ENCODE peak calls at places on chromosomes 11 and 22, in six cellular contexts. Y is left lung, W is hepatocyte, B is upper lobe of left lung, T is H1, H is A549. J is an unnamed sample. For H3K4me1, the result is how much of the 10 kb centered on the place peaks cover.

GRCh38 chr22:36021649-36022048 is 7.0 kb downstream of the RBFOX2 start:
- DNase-seq in W (no peak), T (no peak), H (no peak), B (no peak), Y (no peak), J (no peak)

GRCh38 chr22:32904044-32904443 is 102.5 kb downstream of the TIMP3 start:
- DNase-seq in B (no peak), T (no peak), W (peak), Y (no peak), H (peak), J (no peak)

GRCh38 chr11:88454881-88455280 is 117.3 kb upstream of the CTSC start:
- DNase-seq in Y (no peak), T (no peak), B (no peak), W (no peak), H (no peak), J (no peak)

GRCh38 chr22:37428649-37429586 is 1.6 kb upstream of the ELFN2 start:
- DNase-seq in Y (no peak), W (peak), B (no peak), T (peak), H (peak), J (no peak)

GRCh38 chr11:119706029-119706428 is 23.0 kb downstream of the NECTIN1 start:
- DNase-seq in T (no peak), Y (no peak), W (no peak), H (no peak), B (no peak), J (no peak)

GRCh38 chr11:34192481-34193401 is 87.3 kb downstream of the NAT10 start:
- DNase-seq in Y (no peak), T (no peak), H (peak), B (no peak), W (peak), J (peak)

GRCh38 chr11:130554241-130555055 is 106.0 kb downstream of the ADAMTS15 start:
- DNase-seq in H (no peak), W (no peak), Y (no peak), B (no peak), T (no peak), J (no peak)

GRCh38 chr11:70796601-70797000 is 398.3 kb downstream of the CTTN start:
- DNase-seq in Y (no peak), T (no peak), B (no peak), W (no peak), H (peak), J (no peak)

GRCh38 chr11:36465449-36466163 is 44.5 kb downstream of the TRAF6 start:
- DNase-seq in W (no peak), Y (no peak), H (no peak), B (no peak), T (no peak), J (no peak)

GRCh38 chr22:35543702-35544101 is 3.1 kb downstream of the RASD2 start:
- DNase-seq in B (no peak), W (no peak), H (no peak), T (no peak), Y (no peak), J (no peak)

GRCh38 chr22:26362471-26362870 is 66.6 kb upstream of the ASPHD2 start:
- DNase-seq in B (no peak), H (no peak), Y (no peak), W (no peak), T (no peak), J (no peak)

GRCh38 chr22:39960791-39961746 is 872 bp downstream of the TMA7B start:
- DNase-seq in Y (peak), B (no peak), T (no peak), W (peak), H (no peak), J (no peak)

GRCh38 chr11:48170176-48170839 is 46.3 kb upstream of the OR4B1 start:
- DNase-seq in B (no peak), T (no peak), W (no peak), H (no peak), Y (no peak), J (no peak)

GRCh38 chr11:27914080-27914479 is 193.9 kb downstream of the KIF18A start:
- DNase-seq in Y (no peak), T (no peak), H (no peak), W (no peak), B (no peak), J (no peak)

GRCh38 chr22:37669586-37669985 is 5.8 kb upstream of the LGALS1 start:
- DNase-seq in T (no peak), Y (no peak), H (no peak), W (no peak), B (no peak), J (no peak)

GRCh38 chr11:86571273-86571948 is 101.0 kb downstream of the ME3 start:
- DNase-seq in H (peak), Y (no peak), T (peak), B (no peak), W (peak), J (no peak)

GRCh38 chr11:111185259-111185658 is 60.3 kb upstream of the POU2AF2 start:
- DNase-seq in W (no peak), T (no peak), H (no peak), Y (no peak), B (no peak), J (no peak)

DNA sequence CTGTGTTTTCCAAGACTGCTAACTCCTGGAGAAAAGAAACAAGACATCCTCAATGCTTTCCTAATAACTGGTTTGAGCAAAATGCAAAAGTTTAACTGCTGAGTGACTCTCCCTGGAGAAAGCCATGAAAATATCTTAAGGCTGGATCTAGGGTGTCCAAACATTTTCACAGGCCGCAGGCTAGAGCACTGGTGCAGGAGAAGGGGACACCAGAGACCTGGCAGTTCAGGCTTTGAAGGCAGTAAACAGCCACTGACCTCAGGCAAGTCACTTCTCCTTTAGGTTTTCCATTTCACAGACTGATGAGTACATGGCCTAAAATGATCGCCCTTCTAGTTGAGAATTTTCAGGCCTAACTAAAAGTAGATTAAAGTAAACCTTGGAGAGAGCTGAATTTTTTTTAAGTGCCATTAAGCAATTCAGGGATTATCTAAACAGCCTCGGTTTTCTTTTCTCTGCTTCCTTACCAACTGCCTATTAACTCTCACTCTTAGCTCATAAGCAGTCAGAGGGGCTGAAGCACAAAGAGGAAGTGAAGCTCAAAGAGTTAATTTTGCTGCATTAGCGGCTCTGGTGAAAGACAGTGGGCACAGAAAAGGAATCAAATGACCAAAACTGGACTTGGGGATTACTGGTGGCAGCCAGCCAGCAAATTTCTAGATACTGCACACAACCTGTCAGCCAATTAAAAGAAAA is 2.3 kb downstream of the CHKA start:
- DNase-seq in H (no peak), W (peak), B (no peak), T (no peak), Y (no peak), J (no peak)
- H3K4me1 ChIP-seq in H (under half), W (half or more), B (under half), T (under half), Y (under half), J (under half)

DNA sequence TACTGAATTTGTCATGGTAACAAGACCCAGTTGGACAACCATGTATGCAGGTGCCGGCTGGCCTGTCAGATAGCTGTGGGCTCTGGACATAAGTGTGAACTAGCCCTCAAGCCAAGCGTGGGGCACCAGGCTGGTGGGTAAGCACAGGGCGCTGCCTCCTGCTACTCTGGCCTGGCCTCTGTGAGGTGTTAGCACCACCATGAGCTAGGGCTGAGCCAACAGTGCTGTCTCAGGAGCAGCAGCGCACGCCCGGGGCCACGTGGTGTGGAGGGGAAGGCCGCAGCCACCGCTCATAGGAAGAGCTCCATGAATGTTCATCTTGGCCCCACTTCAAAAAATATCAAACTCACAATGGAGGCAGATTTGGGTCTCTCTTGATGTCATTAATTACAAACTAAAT is 35.3 kb upstream of the GNB1L start:
- DNase-seq in T (no peak), H (no peak), B (peak), Y (no peak), W (no peak), J (no peak)
- TF ChIP-seq CTCF in T (no peak), H (no peak), B (no peak), Y (no peak), W (no peak), J (no peak)

DNA sequence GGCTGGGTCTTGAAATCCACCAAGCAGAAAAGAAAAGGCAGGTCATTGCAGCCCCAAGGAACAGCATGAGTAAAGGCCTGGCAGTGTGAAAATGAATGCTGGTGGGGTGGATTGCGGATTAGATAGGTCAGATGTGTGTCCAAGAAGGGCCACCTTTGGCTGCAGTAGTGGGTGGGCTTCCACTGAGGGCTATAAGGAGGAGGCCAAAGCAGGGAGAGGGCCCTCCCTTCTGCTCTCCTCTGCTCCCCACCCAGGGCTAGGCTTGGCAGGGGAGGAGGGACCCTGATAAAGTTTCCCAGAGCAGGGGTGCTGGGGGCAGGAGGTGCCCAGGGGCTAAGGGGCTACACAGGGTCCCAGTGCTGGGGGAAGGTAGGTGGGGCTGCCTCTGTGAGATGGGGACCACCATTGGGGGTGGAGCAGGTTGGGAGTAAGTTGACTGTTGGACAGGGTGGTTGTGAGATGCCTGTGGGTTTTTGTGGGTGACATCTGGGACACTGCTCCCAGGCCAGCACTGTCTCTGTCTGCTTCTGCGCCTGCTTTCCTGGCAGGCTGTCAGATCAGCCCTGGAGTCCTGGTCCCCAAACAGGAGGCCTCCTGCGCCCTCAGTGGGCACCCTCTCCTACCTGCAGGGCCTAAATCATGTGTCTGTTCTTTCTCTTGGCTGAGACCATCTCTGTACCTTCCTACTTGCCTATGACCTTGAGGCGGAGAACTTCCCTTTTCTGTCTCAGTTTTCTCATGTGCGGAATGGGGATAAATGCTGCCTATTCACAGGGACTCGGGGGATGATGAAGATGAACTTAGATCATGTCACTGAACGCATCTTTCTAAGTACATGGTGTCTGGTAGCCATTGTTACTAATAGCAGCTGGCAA is 1.9 kb downstream of the CAPN5 start:
- DNase-seq in B (no peak), T (no peak), H (no peak), W (no peak), Y (no peak), J (no peak)
- H3K4me3 ChIP-seq in B (no peak), T (no peak), H (no peak), W (no peak), Y (no peak), J (no peak)

GRCh38 chr22:23183107-23183698 is 2.9 kb downstream of the BCR start:
- DNase-seq in B (no peak), T (peak), Y (peak), H (no peak), W (peak), J (no peak)
- H3K4me1 ChIP-seq in B (half or more), T (under half), Y (under half), H (under half), W (half or more), J (under half)

DNA sequence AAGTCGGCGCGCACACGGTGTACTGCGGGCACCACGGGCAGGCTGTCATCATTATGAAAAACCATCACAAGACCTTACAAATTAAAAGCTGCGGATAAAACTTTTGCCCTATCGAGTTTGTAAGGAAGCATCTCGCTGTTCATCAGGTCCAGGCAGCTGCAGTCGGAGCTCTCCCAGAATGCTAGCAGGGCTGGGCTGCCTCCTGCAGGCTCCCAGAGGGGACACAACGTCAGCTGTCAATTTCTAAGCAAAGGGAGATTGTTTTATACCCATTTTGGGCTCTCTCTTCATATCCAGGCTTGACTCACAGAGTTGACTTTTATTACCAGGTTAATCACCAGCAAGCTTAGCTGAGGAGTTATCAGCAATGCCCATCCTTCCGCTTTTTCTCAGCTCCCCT is 375.1 kb downstream of the OPCML start:
- DNase-seq in T (no peak), B (no peak), Y (no peak), H (no peak), W (no peak), J (no peak)
- TF ChIP-seq CTCF in T (peak), B (no peak), Y (no peak), H (no peak), W (peak), J (no peak)

GRCh38 chr11:109731451-109731850 is 309.5 kb downstream of the C11orf87 start:
- DNase-seq in Y (no peak), T (no peak), B (no peak), W (no peak), H (no peak), J (no peak)

GRCh38 chr11:109733245-109733644 is 311.3 kb downstream of the C11orf87 start:
- DNase-seq in B (no peak), Y (no peak), H (no peak), W (no peak), T (no peak), J (no peak)

GRCh38 chr11:109728056-109728455 is 306.1 kb downstream of the C11orf87 start:
- DNase-seq in H (peak), Y (no peak), T (no peak), W (peak), B (no peak), J (no peak)

GRCh38 chr11:109730669-109731068 is 308.7 kb downstream of the C11orf87 start:
- DNase-seq in W (no peak), B (no peak), T (no peak), H (no peak), Y (no peak), J (no peak)

GRCh38 chr11:109729761-109730160 is 307.8 kb downstream of the C11orf87 start:
- DNase-seq in Y (peak), H (no peak), B (no peak), T (no peak), W (peak), J (no peak)
- H3K4me3 ChIP-seq in Y (no peak), H (no peak), B (no peak), T (no peak), W (no peak), J (no peak)

DNA sequence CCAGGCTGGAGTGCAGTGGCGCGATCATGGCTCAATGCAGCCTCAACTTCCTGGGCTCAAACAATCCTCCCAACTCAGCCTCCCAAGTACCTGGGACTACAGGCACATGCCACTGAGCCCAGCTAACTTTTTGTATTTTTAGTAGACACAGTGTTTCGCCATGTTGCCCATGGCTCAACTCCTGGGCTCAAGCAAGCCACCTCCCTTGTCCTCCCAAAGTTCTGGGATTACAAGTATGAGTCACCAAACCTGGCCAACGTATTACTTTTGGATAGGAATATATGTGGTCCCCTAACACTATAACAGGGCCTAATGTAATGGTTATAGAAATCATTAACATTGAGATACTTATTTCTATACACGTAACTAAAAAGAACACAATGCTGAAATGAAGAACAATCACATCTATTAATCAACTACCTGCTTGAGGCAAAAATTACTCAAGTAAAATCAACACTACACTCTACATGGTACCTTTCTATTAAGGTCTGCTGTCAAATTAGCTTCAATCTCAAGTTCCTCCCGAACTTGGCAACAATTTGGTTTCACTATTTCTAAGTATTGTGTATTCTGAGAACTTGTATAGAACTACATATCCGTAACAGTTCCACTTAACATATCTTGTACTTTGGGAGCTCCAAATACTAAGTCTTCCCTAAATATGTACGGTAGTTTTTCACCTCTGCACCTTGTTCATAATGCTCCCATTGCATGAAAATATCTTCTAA is 124.9 kb downstream of the FCHSD2 start:
- DNase-seq in B (no peak), Y (no peak), W (no peak), T (no peak), H (no peak), J (no peak)
- H3K4me1 ChIP-seq in B (under half), Y (under half), W (under half), T (under half), H (under half), J (under half)